ENCODE peak calls at places on chromosomes 13 and 19, in six cellular contexts. F, V, P, J, M and H are unnamed samples.

GRCh38 chr13:25494708-25495411 is 123.1 kb downstream of the ATP8A2 start:
- DNase-seq in P (no peak), M (no peak), V (no peak), F (no peak), J (no peak), H (no peak)

GRCh38 chr19:45327404-45328143 is 4.9 kb upstream of the CKM start:
- DNase-seq in F (no peak), V (no peak), J (no peak), M (no peak), P (no peak), H (no peak)

GRCh38 chr13:34357435-34358232 is 539.7 kb downstream of the RFC3 start:
- DNase-seq in P (peak; percentile 18), F (no peak), J (no peak), M (peak; percentile 69), V (no peak), H (no peak)

GRCh38 chr13:30576528-30576927 is 41.2 kb upstream of the USPL1 start:
- DNase-seq in M (peak; percentile 72), P (no peak), V (no peak), F (no peak), J (no peak), H (no peak)

GRCh38 chr13:52118095-52118494 is 10.8 kb downstream of the NEK5 start:
- DNase-seq in F (no peak), P (no peak), M (no peak), J (no peak), V (no peak), H (no peak)

GRCh38 chr19:3041756-3042517 is 12.9 kb upstream of the TLE2 start:
- DNase-seq in P (no peak), V (no peak), M (no peak), J (no peak), F (no peak), H (no peak)

GRCh38 chr19:2887391-2887914 is 13.3 kb upstream of the ZNF57 start:
- DNase-seq in V (no peak), F (no peak), M (peak; percentile 85), J (no peak), P (peak; percentile 61), H (no peak)

GRCh38 chr13:111893071-111893606 is 173.8 kb upstream of the SOX1 start:
- DNase-seq in M (peak; percentile 1), J (no peak), P (no peak), V (no peak), F (no peak), H (no peak)

GRCh38 chr13:45331981-45332830 is 8.8 kb downstream of the TPT1 start:
- DNase-seq in F (no peak), P (no peak), M (peak; percentile 77), J (no peak), V (no peak), H (no peak)

GRCh38 chr13:102484329-102484728 is 82.5 kb upstream of the FGF14 start:
- DNase-seq in P (no peak), V (no peak), J (no peak), M (peak; percentile 63), F (no peak), H (no peak)

GRCh38 chr19:48896191-48896720 is 2.3 kb downstream of the TULP2 start:
- DNase-seq in F (peak; percentile 58), M (peak; percentile 58), V (peak; percentile 63), P (no peak), J (peak; percentile 49), H (no peak)

GRCh38 chr19:17420267-17420924 is 549 bp downstream of the MVB12A start:
- DNase-seq in V (peak; percentile 60), F (peak; percentile 37), P (no peak), J (no peak), M (peak; percentile 13), H (no peak)

GRCh38 chr13:62207388-62207787 is 791.7 kb upstream of the PCDH20 start:
- DNase-seq in M (no peak), V (no peak), F (no peak), J (no peak), P (no peak), H (no peak)

GRCh38 chr13:106499113-106499512 is 36.3 kb downstream of the EFNB2 start:
- DNase-seq in V (no peak), J (no peak), M (no peak), P (no peak), F (no peak), H (no peak)

GRCh38 chr13:40452741-40453665 is 213.4 kb downstream of the FOXO1 start:
- DNase-seq in V (no peak), P (no peak), M (peak; percentile 47), J (no peak), F (no peak), H (no peak)

GRCh38 chr13:71300602-71301001 is 566.4 kb downstream of the DACH1 start:
- DNase-seq in M (no peak), P (no peak), J (no peak), F (no peak), V (no peak), H (no peak)

GRCh38 chr13:49584771-49585182 is 581 bp downstream of the RCBTB1 start:
- DNase-seq in V (no peak), F (no peak), J (no peak), M (peak; percentile 15), P (no peak), H (no peak)

GRCh38 chr13:33761744-33762143 is 56.2 kb upstream of the RFC3 start:
- DNase-seq in V (no peak), M (peak; percentile 61), J (no peak), F (no peak), P (no peak), H (no peak)

GRCh38 chr13:98773921-98774320 is 21.4 kb upstream of the SLC15A1 start:
- DNase-seq in J (no peak), P (no peak), M (no peak), F (no peak), V (no peak), H (no peak)

GRCh38 chr13:39016789-39017188 is 21.1 kb downstream of the PROSER1 start:
- DNase-seq in F (peak; percentile 30), M (peak; percentile 74), V (no peak), P (no peak), J (no peak), H (no peak)

GRCh38 chr13:39016087-39016486 is 21.8 kb downstream of the PROSER1 start:
- DNase-seq in M (no peak), J (no peak), F (no peak), V (no peak), P (no peak), H (no peak)

GRCh38 chr13:39013462-39013861 is 22.8 kb upstream of the STOML3 start:
- DNase-seq in J (no peak), F (no peak), M (no peak), V (no peak), P (no peak), H (no peak)

DNA sequence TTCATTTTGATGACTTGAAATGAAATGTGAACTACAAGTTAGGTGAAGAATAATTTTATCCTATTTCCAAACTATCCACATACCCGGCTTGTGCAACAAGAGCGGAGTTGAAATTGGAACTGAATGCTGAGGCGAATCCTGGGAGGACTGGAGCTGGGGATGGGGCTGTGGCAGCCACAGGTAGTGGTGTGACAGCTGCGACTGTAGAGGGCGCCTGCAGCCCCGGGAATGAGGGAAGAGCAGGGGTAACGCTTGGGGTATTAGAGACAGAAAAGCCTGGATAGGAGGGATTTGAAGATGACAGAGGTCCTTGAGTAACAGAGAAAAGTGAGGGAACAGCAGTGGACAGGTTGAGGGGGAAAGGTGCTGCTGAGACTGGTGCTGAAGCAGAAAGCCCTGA is 22.0 kb upstream of the STOML3 start:
- DNase-seq in F (peak; percentile 22), V (no peak), J (no peak), P (no peak), M (no peak), H (no peak)
- TF ChIP-seq CTCF in F (no peak), V (no peak), J (no peak), P (peak; percentile 33), M (no peak), H (no peak)

DNA sequence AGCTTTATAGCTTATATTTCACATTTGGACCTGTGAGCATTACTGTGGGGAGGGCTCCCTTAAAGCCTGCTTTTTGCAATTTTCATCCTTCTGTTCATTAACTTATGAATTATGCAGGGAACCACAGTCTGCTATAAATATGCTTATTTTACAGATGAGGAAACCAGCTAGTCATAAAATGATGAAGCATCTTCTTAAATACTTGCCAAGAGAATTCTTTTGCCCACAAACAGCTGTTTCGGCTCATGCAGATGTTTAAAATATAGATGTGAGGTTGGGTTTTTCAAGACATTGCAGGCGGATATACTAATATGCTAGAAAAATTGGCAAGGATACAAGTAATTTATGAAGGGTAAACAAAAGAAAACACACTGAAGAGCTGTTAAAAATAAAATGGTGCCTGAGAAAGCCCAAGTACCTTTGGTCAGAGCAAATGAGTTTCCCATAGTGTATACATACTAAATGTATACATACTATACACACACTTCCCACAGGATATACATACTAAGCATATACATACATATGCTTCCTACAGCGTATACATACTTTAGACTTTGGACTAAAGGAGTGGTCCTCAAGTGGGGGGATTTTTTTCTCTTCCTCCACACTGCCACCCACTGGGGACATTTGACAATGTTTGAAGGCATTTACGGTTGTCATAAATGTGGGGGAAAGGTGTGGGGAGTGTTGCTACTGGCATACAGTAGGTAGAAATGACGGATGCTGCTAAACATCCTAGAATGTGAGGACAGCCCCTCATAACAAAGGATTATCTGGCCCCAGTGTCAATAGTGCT is 164.9 kb upstream of the CSNK1A1L start:
- DNase-seq in V (no peak), F (no peak), M (no peak), J (no peak), P (no peak), H (no peak)
- TF ChIP-seq CTCF in V (no peak), F (no peak), M (no peak), J (no peak), P (no peak), H (no peak)

DNA sequence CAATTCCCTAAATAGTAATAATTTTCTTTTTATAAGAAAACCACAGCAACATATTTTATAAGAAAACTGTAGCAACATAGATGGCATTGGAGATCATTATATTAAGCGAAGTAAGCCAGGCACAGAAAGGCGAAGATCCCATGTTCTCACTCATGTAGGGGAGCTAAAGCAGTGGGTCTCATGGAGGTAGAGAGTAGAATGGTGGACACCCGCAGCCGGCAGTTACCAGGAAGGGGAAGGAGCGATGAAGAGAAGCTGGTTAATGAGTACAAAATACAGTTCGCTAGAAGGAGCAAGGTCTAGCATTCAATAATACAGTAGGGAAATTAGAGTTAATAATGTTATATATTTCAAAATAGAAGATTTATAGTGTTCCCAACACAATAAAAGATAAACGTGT is 42.8 kb downstream of the CRYL1 start:
- DNase-seq in J (no peak), M (no peak), V (no peak), P (no peak), F (no peak), H (no peak)
- TF ChIP-seq CTCF in J (no peak), M (no peak), V (no peak), P (no peak), F (no peak), H (no peak)

DNA sequence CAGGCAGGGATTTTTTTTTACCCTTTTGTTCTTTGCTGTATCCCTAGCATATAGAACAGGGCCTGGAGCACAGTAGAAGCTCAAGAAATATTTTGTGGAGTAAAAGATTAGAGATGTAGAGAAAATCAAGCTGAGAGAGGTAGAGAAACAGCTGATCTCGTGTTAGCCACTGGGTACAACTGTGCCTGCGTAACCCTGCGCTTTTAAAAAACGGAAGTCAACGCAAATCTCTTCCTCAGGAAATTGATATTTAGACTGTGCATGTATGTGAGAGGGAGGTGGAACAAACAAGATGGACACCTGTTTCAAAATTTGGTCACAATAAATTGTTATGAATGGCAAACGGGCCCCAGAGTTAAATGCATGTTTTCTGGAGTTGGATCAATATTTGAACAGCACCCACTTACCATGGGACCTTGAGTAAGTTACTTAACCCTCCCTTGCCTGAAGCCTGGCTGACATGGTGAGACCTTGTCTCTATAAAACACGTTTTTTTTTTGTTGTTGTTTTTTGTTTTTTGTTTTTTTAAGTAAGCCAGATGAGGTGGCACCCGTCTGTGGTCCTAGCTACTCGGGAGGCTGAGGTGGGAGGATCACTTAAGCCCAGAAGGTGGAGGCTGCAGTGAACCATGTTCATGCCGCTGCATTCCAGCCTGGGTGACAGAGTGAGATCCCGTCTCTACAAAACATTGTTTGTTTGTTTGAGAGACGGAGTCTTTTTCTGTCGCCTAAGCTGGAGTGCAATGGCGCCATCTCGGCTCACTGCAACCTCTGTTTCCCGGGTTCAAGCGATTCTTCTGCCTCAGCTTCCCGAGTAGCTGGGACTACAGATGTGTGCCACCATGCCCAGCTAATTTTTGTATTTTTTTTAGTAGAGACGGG is 3.3 kb upstream of the EPOR start:
- DNase-seq in M (no peak), P (no peak), V (no peak), F (no peak), J (no peak), H (no peak)
- TF ChIP-seq CTCF in M (no peak), P (no peak), V (no peak), F (no peak), J (no peak), H (no peak)